ENCODE peak calls at places on chromosomes 3 and 15, in four cellular contexts. V is psoas muscle; W is CD4-positive, alpha-beta memory T cell; N is K562. X is an unnamed sample.

GRCh38 chr3:196537319-196537984 is 22.3 kb upstream of the SMCO1 start:
- DNase-seq in V (no peak), W (peak; percentile 43), N (peak; percentile 38), X (peak; percentile 48)

GRCh38 chr3:134144694-134145093 is 106.0 kb downstream of the RYK start:
- DNase-seq in V (no peak), W (no peak), N (no peak), X (no peak)

GRCh38 chr3:37980477-37981347 is 9.9 kb upstream of the VILL start:
- DNase-seq in V (no peak), W (no peak), N (no peak), X (no peak)

GRCh38 chr15:89551502-89551901 is 23.8 kb upstream of the TICRR start:
- DNase-seq in V (no peak), W (no peak), N (no peak), X (no peak)

GRCh38 chr3:72380193-72380592 is 468.1 kb downstream of the SHQ1 start:
- DNase-seq in V (no peak), W (no peak), N (no peak), X (peak; percentile 50)

GRCh38 chr3:178203152-178203551 is 333.1 kb upstream of the KCNMB2 start:
- DNase-seq in V (no peak), W (no peak), N (no peak), X (no peak)

GRCh38 chr3:57451150-57451846 is 92.8 kb downstream of the DNAH12 start:
- DNase-seq in V (no peak), W (no peak), N (no peak), X (no peak)

GRCh38 chr15:32722126-32722525 is 4.3 kb downstream of the GREM1 start:
- DNase-seq in V (no peak), W (no peak), N (no peak), X (no peak)

GRCh38 chr15:40416056-40416455 is 10.5 kb downstream of the IVD start:
- DNase-seq in V (no peak), W (no peak), N (no peak), X (no peak)
- H3K36me3 ChIP-seq in V (peaks cover 9% of the 10 kb centered on the region), W (peaks cover 23% of the 10 kb centered on the region), N (no peaks in the 10 kb centered on the region), X (peaks cover 37% of the 10 kb centered on the region)

GRCh38 chr3:99879275-99879674 is 61.6 kb downstream of the CMSS1 start:
- DNase-seq in V (no peak), W (no peak), N (no peak), X (no peak)
- H3K4me1 ChIP-seq in V (peaks cover 31% of the 10 kb centered on the region), W (peaks cover 25% of the 10 kb centered on the region), N (peaks cover 8% of the 10 kb centered on the region), X (no peaks in the 10 kb centered on the region)

GRCh38 chr3:138494607-138494929 is 60.2 kb downstream of the ESYT3 start:
- DNase-seq in V (no peak), W (no peak), N (no peak), X (no peak)

GRCh38 chr3:138496436-138496835 is 62.0 kb downstream of the ESYT3 start:
- DNase-seq in V (no peak), W (no peak), N (no peak), X (no peak)

GRCh38 chr3:138491971-138492370 is 57.6 kb downstream of the ESYT3 start:
- DNase-seq in V (no peak), W (no peak), N (no peak), X (no peak)

GRCh38 chr3:138493804-138494606 is 59.6 kb downstream of the ESYT3 start:
- DNase-seq in V (no peak), W (no peak), N (no peak), X (peak; percentile 70)

GRCh38 chr3:138492980-138493675 is 58.7 kb downstream of the ESYT3 start:
- DNase-seq in V (peak; percentile 74), W (no peak), N (no peak), X (no peak)
- H3K27ac ChIP-seq in V (peak overlapping the region; percentile 79), W (no peak overlapping the region), N (no peak overlapping the region), X (no peak overlapping the region)

GRCh38 chr15:63390689-63391088 is 9.0 kb upstream of the CA12 start:
- DNase-seq in V (no peak), W (no peak), N (no peak), X (no peak)

GRCh38 chr15:63391669-63392354 is 10.2 kb upstream of the CA12 start:
- DNase-seq in V (no peak), W (no peak), N (peak; percentile 35), X (no peak)

GRCh38 chr15:63395730-63396545 is 14.3 kb upstream of the CA12 start:
- DNase-seq in V (no peak), W (no peak), N (peak; percentile 69), X (no peak)

GRCh38 chr15:63389902-63390301 is 8.3 kb upstream of the CA12 start:
- DNase-seq in V (no peak), W (peak; percentile 23), N (peak; percentile 31), X (no peak)

GRCh38 chr15:63392355-63393009 is 10.8 kb upstream of the CA12 start:
- DNase-seq in V (no peak), W (no peak), N (peak; percentile 24), X (no peak)
- H3K36me3 ChIP-seq in V (no peaks in the 10 kb centered on the region), W (no peaks in the 10 kb centered on the region), N (no peaks in the 10 kb centered on the region), X (no peaks in the 10 kb centered on the region)

GRCh38 chr15:69857686-69858391 is 239.9 kb downstream of the TLE3 start:
- DNase-seq in V (no peak), W (no peak), N (no peak), X (no peak)
- H3K4me1 ChIP-seq in V (peaks cover 7% of the 10 kb centered on the region), W (peaks cover 15% of the 10 kb centered on the region), N (no peaks in the 10 kb centered on the region), X (peaks cover 21% of the 10 kb centered on the region)

DNA sequence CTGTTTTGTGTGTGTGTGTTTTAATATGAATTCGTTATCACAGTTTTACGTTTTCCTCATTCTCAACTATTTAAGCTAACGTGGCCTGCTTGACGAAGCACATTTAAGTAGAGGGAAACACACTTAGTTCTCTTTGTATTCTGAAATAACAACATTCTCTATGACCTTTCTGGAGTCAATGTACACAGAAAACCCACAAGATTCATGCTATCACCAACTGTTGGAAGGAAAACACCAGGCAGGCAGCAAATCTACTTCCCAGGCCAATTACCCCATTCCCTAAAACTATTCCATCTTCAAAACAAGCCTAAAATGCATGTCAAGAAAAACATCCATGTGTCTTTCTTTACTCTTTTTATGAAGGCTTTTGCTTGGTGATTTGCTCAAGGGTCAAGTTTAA is 195.3 kb downstream of the SUCLG2 start:
- DNase-seq in V (no peak), W (no peak), N (no peak), X (peak; percentile 3)
- H3K27ac ChIP-seq in V (no peak overlapping the region), W (no peak overlapping the region), N (no peak overlapping the region), X (no peak overlapping the region)

GRCh38 chr3:53123953-53124352 is 6.3 kb downstream of the RFT1 start:
- DNase-seq in V (no peak), W (no peak), N (no peak), X (no peak)
- H3K36me3 ChIP-seq in V (peaks cover 7% of the 10 kb centered on the region), W (peaks cover 60% of the 10 kb centered on the region), N (peaks cover 55% of the 10 kb centered on the region), X (peaks cover 42% of the 10 kb centered on the region)

DNA sequence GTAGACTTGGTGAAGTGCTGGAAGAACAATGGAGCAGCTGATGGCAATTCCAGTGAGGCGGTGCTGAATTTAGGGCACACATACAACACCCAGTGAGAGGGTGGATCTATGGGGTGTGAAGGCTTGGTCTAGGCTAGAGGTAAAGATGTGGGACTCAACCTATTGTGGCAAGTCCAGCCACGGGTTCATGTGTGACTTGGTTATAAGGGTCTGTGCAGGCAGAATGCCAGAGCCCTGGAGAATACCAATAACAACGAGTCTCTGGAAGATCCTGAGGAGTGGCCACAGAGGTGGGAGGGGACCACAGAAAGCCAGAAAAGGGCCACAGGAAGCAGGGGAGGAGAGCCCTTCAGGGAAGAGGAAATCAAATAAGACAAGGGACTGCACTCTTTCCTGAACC is 55.0 kb downstream of the VGLL4 start:
- DNase-seq in V (no peak), W (no peak), N (no peak), X (no peak)
- H3K4me1 ChIP-seq in V (peaks cover 72% of the 10 kb centered on the region), W (peaks cover 6% of the 10 kb centered on the region), N (no peaks in the 10 kb centered on the region), X (peaks cover 58% of the 10 kb centered on the region)

DNA sequence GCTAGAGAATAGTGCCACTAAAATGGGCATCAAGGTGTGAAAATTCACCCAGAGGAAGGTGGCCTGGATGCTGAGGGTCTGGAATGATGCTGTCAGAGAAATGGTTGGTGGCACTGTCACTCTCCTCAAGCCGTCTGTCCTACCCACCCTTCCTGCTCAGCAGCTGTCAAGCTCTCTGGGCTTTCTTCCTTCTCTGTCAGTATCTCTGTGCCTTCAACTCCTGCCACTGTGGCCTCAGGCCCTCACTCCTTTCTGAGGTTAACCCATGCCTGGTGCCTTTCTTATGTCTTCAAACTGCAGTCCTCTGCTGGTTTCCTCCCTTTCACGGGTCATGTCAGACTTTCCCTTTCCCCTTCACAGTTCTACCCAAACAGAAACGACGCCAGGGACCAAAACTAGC is 4.4 kb downstream of the MYO5C start:
- DNase-seq in V (no peak), W (no peak), N (no peak), X (no peak)
- H3K27ac ChIP-seq in V (no peak overlapping the region), W (no peak overlapping the region), N (no peak overlapping the region), X (no peak overlapping the region)

DNA sequence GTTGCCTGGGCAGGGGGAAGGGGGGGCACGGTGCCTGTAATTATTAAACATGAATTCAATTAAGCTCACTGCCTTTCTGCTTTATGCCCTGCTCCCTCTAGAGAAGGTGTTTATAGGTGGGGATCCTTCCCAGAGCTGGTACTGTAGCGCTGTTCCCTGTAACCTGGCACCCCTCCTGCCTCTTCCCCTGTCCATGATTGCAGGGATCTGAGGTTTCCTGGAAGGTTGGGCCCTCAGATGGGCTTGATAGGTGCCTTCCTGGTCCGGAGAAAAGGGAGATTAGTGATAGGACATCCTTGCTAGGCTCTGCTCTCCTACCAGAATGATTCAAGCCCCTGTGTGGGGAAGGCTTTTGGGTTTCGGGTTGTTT is 2.1 kb upstream of the FAM131A start:
- DNase-seq in V (peak; percentile 46), W (no peak), N (no peak), X (no peak)
- H3K36me3 ChIP-seq in V (no peaks in the 10 kb centered on the region), W (peaks cover 31% of the 10 kb centered on the region), N (peaks cover 52% of the 10 kb centered on the region), X (peaks cover 37% of the 10 kb centered on the region)

X was measured in cardiac muscle cell.